ENCODE peak calls at places on chromosomes 7 and 10, in ten cellular contexts. E, T, Z, Q, U, Y, A, K, X and W are unnamed samples.

GRCh38 chr10:118423800-118424479 is 81.8 kb upstream of the FAM204A start:
- DNase-seq in E (peak), T (peak), Z (peak), Q (peak), U (peak), Y (peak), A (peak), K (peak), X (peak), W (peak)

GRCh38 chr7:28802450-28802849 is 155.7 kb downstream of the TRIL start:
- DNase-seq in E (no peak), T (no peak), Z (no peak), Q (no peak), U (no peak), Y (no peak), A (no peak), K (no peak), X (no peak), W (no peak)

GRCh38 chr7:132446666-132447217 is 129.5 kb downstream of the PLXNA4 start:
- DNase-seq in E (no peak), T (no peak), Z (no peak), Q (no peak), U (no peak), Y (no peak), A (no peak), K (no peak), X (no peak), W (no peak)

GRCh38 chr10:81027223-81027622 is 489.5 kb downstream of the SH2D4B start:
- DNase-seq in E (no peak), T (no peak), Z (no peak), Q (no peak), U (no peak), Y (no peak), A (no peak), K (no peak), X (no peak), W (no peak)

GRCh38 chr7:102008535-102009262 is 191.3 kb downstream of the CUX1 start:
- DNase-seq in E (no peak), T (no peak), Z (no peak), Q (peak), U (no peak), Y (no peak), A (no peak), K (no peak), X (no peak), W (no peak)

GRCh38 chr10:86188326-86188725 is 178.3 kb downstream of the GRID1 start:
- DNase-seq in E (no peak), T (no peak), Z (no peak), Q (no peak), U (no peak), Y (no peak), A (no peak), K (peak), X (no peak), W (peak)

GRCh38 chr10:48606530-48607355 is 1.9 kb upstream of the ARHGAP22 start:
- DNase-seq in E (no peak), T (peak), Z (peak), Q (no peak), U (peak), Y (no peak), A (no peak), K (no peak), X (no peak), W (peak)

GRCh38 chr10:121667948-121668335 is 69.7 kb upstream of the FGFR2 start:
- DNase-seq in E (no peak), T (no peak), Z (no peak), Q (no peak), U (no peak), Y (no peak), A (no peak), K (no peak), X (no peak), W (no peak)

GRCh38 chr7:128361463-128362441 is at the start of gene PRRT4:
- DNase-seq in E (peak), T (no peak), Z (no peak), Q (peak), U (no peak), Y (no peak), A (peak), K (peak), X (peak), W (peak)